ENCODE peak calls at places on chromosomes 11 and 22, in eight cellular contexts. One of them, this sample, is unnamed.

GRCh38 chr11:32581556-32581955 is 2.1 kb upstream of the EIF3M start:
- DNase-seq in left colon: no peak
- DNase-seq in amniotic stem cell: no peak
- DNase-seq in activated CD8-positive, alpha-beta memory T cell treated with anti-CD3 and anti-CD28 coated beads for 1 hour: no peak
- DNase-seq in HS-5: no peak
- DNase-seq in activated effector memory CD4-positive, alpha-beta T cell treated with anti-CD3 and anti-CD28 coated beads, Interleukin-2, amount 50 U/mL, for 16 hours: no peak
- DNase-seq in CD8-positive, alpha-beta T cell: no peak
- DNase-seq in pancreas: no peak
- DNase-seq in this sample: no peak

GRCh38 chr11:92642146-92642919 is 327.1 kb upstream of the MTNR1B start:
- DNase-seq in left colon: no peak
- DNase-seq in amniotic stem cell: no peak
- DNase-seq in activated CD8-positive, alpha-beta memory T cell treated with anti-CD3 and anti-CD28 coated beads for 1 hour: no peak
- DNase-seq in HS-5: no peak
- DNase-seq in activated effector memory CD4-positive, alpha-beta T cell treated with anti-CD3 and anti-CD28 coated beads, Interleukin-2, amount 50 U/mL, for 16 hours: no peak
- DNase-seq in CD8-positive, alpha-beta T cell: no peak
- DNase-seq in pancreas: no peak
- DNase-seq in this sample: no peak

GRCh38 chr11:77309401-77310085 is 8.1 kb upstream of the GDPD4 start:
- DNase-seq in left colon: no peak
- DNase-seq in amniotic stem cell: no peak
- DNase-seq in activated CD8-positive, alpha-beta memory T cell treated with anti-CD3 and anti-CD28 coated beads for 1 hour: no peak
- DNase-seq in HS-5: no peak
- DNase-seq in activated effector memory CD4-positive, alpha-beta T cell treated with anti-CD3 and anti-CD28 coated beads, Interleukin-2, amount 50 U/mL, for 16 hours: no peak
- DNase-seq in CD8-positive, alpha-beta T cell: no peak
- DNase-seq in pancreas: no peak
- DNase-seq in this sample: no peak

GRCh38 chr22:21570398-21570797 is 2.9 kb downstream of the UBE2L3 start:
- DNase-seq in left colon: no peak
- DNase-seq in amniotic stem cell: no peak
- DNase-seq in activated CD8-positive, alpha-beta memory T cell treated with anti-CD3 and anti-CD28 coated beads for 1 hour: no peak
- DNase-seq in HS-5: no peak
- DNase-seq in activated effector memory CD4-positive, alpha-beta T cell treated with anti-CD3 and anti-CD28 coated beads, Interleukin-2, amount 50 U/mL, for 16 hours: no peak
- DNase-seq in CD8-positive, alpha-beta T cell: no peak
- DNase-seq in pancreas: no peak
- DNase-seq in this sample: no peak

GRCh38 chr11:10693509-10694071 is at the start of gene IRAG1:
- DNase-seq in left colon: peak; percentile 39
- DNase-seq in amniotic stem cell: no peak
- DNase-seq in activated CD8-positive, alpha-beta memory T cell treated with anti-CD3 and anti-CD28 coated beads for 1 hour: no peak
- DNase-seq in HS-5: no peak
- DNase-seq in activated effector memory CD4-positive, alpha-beta T cell treated with anti-CD3 and anti-CD28 coated beads, Interleukin-2, amount 50 U/mL, for 16 hours: no peak
- DNase-seq in CD8-positive, alpha-beta T cell: no peak
- DNase-seq in pancreas: peak; percentile 47
- DNase-seq in this sample: no peak

GRCh38 chr11:44963948-44964347 is 13.3 kb upstream of the TP53I11 start:
- DNase-seq in left colon: no peak
- DNase-seq in amniotic stem cell: no peak
- DNase-seq in activated CD8-positive, alpha-beta memory T cell treated with anti-CD3 and anti-CD28 coated beads for 1 hour: no peak
- DNase-seq in HS-5: no peak
- DNase-seq in activated effector memory CD4-positive, alpha-beta T cell treated with anti-CD3 and anti-CD28 coated beads, Interleukin-2, amount 50 U/mL, for 16 hours: no peak
- DNase-seq in CD8-positive, alpha-beta T cell: no peak
- DNase-seq in pancreas: no peak
- DNase-seq in this sample: no peak

GRCh38 chr22:50737728-50738648 is at the start of gene ACR:
- DNase-seq in left colon: no peak
- DNase-seq in amniotic stem cell: no peak
- DNase-seq in activated CD8-positive, alpha-beta memory T cell treated with anti-CD3 and anti-CD28 coated beads for 1 hour: no peak
- DNase-seq in HS-5: no peak
- DNase-seq in activated effector memory CD4-positive, alpha-beta T cell treated with anti-CD3 and anti-CD28 coated beads, Interleukin-2, amount 50 U/mL, for 16 hours: peak; percentile 52
- DNase-seq in CD8-positive, alpha-beta T cell: no peak
- DNase-seq in pancreas: no peak
- DNase-seq in this sample: no peak

GRCh38 chr11:14642873-14643696 is 519 bp upstream of the PDE3B start:
- DNase-seq in left colon: peak; percentile 28
- DNase-seq in amniotic stem cell: no peak
- DNase-seq in activated CD8-positive, alpha-beta memory T cell treated with anti-CD3 and anti-CD28 coated beads for 1 hour: no peak
- DNase-seq in HS-5: no peak
- DNase-seq in activated effector memory CD4-positive, alpha-beta T cell treated with anti-CD3 and anti-CD28 coated beads, Interleukin-2, amount 50 U/mL, for 16 hours: no peak
- DNase-seq in CD8-positive, alpha-beta T cell: no peak
- DNase-seq in pancreas: no peak
- DNase-seq in this sample: no peak

GRCh38 chr11:2215561-2216399 is 44.2 kb upstream of the TH start:
- DNase-seq in left colon: no peak
- DNase-seq in amniotic stem cell: no peak
- DNase-seq in activated CD8-positive, alpha-beta memory T cell treated with anti-CD3 and anti-CD28 coated beads for 1 hour: no peak
- DNase-seq in HS-5: no peak
- DNase-seq in activated effector memory CD4-positive, alpha-beta T cell treated with anti-CD3 and anti-CD28 coated beads, Interleukin-2, amount 50 U/mL, for 16 hours: peak; percentile 57
- DNase-seq in CD8-positive, alpha-beta T cell: peak; percentile 4
- DNase-seq in pancreas: peak; percentile 77
- DNase-seq in this sample: no peak

GRCh38 chr11:14907411-14908213 is 15.6 kb upstream of the CYP2R1 start:
- DNase-seq in left colon: peak; percentile 93
- DNase-seq in amniotic stem cell: no peak
- DNase-seq in activated CD8-positive, alpha-beta memory T cell treated with anti-CD3 and anti-CD28 coated beads for 1 hour: peak; percentile 62
- DNase-seq in HS-5: no peak
- DNase-seq in activated effector memory CD4-positive, alpha-beta T cell treated with anti-CD3 and anti-CD28 coated beads, Interleukin-2, amount 50 U/mL, for 16 hours: peak; percentile 95
- DNase-seq in CD8-positive, alpha-beta T cell: peak; percentile 90
- DNase-seq in pancreas: peak; percentile 91
- DNase-seq in this sample: no peak

GRCh38 chr11:134731562-134731961 is 319.5 kb upstream of the B3GAT1 start:
- DNase-seq in left colon: no peak
- DNase-seq in amniotic stem cell: no peak
- DNase-seq in activated CD8-positive, alpha-beta memory T cell treated with anti-CD3 and anti-CD28 coated beads for 1 hour: no peak
- DNase-seq in HS-5: no peak
- DNase-seq in activated effector memory CD4-positive, alpha-beta T cell treated with anti-CD3 and anti-CD28 coated beads, Interleukin-2, amount 50 U/mL, for 16 hours: no peak
- DNase-seq in CD8-positive, alpha-beta T cell: no peak
- DNase-seq in pancreas: no peak
- DNase-seq in this sample: no peak

GRCh38 chr22:41799486-41800347 is 762 bp upstream of the CCDC134 start:
- DNase-seq in left colon: peak; percentile 40
- DNase-seq in amniotic stem cell: no peak
- DNase-seq in activated CD8-positive, alpha-beta memory T cell treated with anti-CD3 and anti-CD28 coated beads for 1 hour: no peak
- DNase-seq in HS-5: no peak
- DNase-seq in activated effector memory CD4-positive, alpha-beta T cell treated with anti-CD3 and anti-CD28 coated beads, Interleukin-2, amount 50 U/mL, for 16 hours: no peak
- DNase-seq in CD8-positive, alpha-beta T cell: peak; percentile 15
- DNase-seq in pancreas: peak; percentile 70
- DNase-seq in this sample: no peak

GRCh38 chr11:3171931-3172560 is 6.9 kb upstream of the OSBPL5 start:
- DNase-seq in left colon: no peak
- DNase-seq in amniotic stem cell: no peak
- DNase-seq in activated CD8-positive, alpha-beta memory T cell treated with anti-CD3 and anti-CD28 coated beads for 1 hour: no peak
- DNase-seq in HS-5: no peak
- DNase-seq in activated effector memory CD4-positive, alpha-beta T cell treated with anti-CD3 and anti-CD28 coated beads, Interleukin-2, amount 50 U/mL, for 16 hours: no peak
- DNase-seq in CD8-positive, alpha-beta T cell: no peak
- DNase-seq in pancreas: no peak
- DNase-seq in this sample: no peak

GRCh38 chr11:121426476-121427454 is 25.3 kb upstream of the SORL1 start:
- DNase-seq in left colon: peak; percentile 72
- DNase-seq in amniotic stem cell: no peak
- DNase-seq in activated CD8-positive, alpha-beta memory T cell treated with anti-CD3 and anti-CD28 coated beads for 1 hour: no peak
- DNase-seq in HS-5: no peak
- DNase-seq in activated effector memory CD4-positive, alpha-beta T cell treated with anti-CD3 and anti-CD28 coated beads, Interleukin-2, amount 50 U/mL, for 16 hours: peak; percentile 84
- DNase-seq in CD8-positive, alpha-beta T cell: peak; percentile 58
- DNase-seq in pancreas: no peak
- DNase-seq in this sample: no peak

GRCh38 chr11:112216591-112217105 is 9.6 kb upstream of the PTS start:
- DNase-seq in left colon: no peak
- DNase-seq in amniotic stem cell: no peak
- DNase-seq in activated CD8-positive, alpha-beta memory T cell treated with anti-CD3 and anti-CD28 coated beads for 1 hour: no peak
- DNase-seq in HS-5: no peak
- DNase-seq in activated effector memory CD4-positive, alpha-beta T cell treated with anti-CD3 and anti-CD28 coated beads, Interleukin-2, amount 50 U/mL, for 16 hours: no peak
- DNase-seq in CD8-positive, alpha-beta T cell: no peak
- DNase-seq in pancreas: no peak
- DNase-seq in this sample: peak; percentile 27

GRCh38 chr11:111344032-111344431 is 35.0 kb downstream of the POU2AF1 start:
- DNase-seq in left colon: no peak
- DNase-seq in amniotic stem cell: no peak
- DNase-seq in activated CD8-positive, alpha-beta memory T cell treated with anti-CD3 and anti-CD28 coated beads for 1 hour: no peak
- DNase-seq in HS-5: no peak
- DNase-seq in activated effector memory CD4-positive, alpha-beta T cell treated with anti-CD3 and anti-CD28 coated beads, Interleukin-2, amount 50 U/mL, for 16 hours: no peak
- DNase-seq in CD8-positive, alpha-beta T cell: no peak
- DNase-seq in pancreas: no peak
- DNase-seq in this sample: peak; percentile 31

GRCh38 chr11:86644291-86644690 is 28.1 kb downstream of the ME3 start:
- DNase-seq in left colon: no peak
- DNase-seq in amniotic stem cell: no peak
- DNase-seq in activated CD8-positive, alpha-beta memory T cell treated with anti-CD3 and anti-CD28 coated beads for 1 hour: no peak
- DNase-seq in HS-5: peak; percentile 69
- DNase-seq in activated effector memory CD4-positive, alpha-beta T cell treated with anti-CD3 and anti-CD28 coated beads, Interleukin-2, amount 50 U/mL, for 16 hours: no peak
- DNase-seq in CD8-positive, alpha-beta T cell: no peak
- DNase-seq in pancreas: no peak
- DNase-seq in this sample: peak; percentile 33

GRCh38 chr22:50310209-50310722 is 2.8 kb upstream of the PLXNB2 start:
- DNase-seq in left colon: no peak
- DNase-seq in amniotic stem cell: no peak
- DNase-seq in activated CD8-positive, alpha-beta memory T cell treated with anti-CD3 and anti-CD28 coated beads for 1 hour: no peak
- DNase-seq in HS-5: no peak
- DNase-seq in activated effector memory CD4-positive, alpha-beta T cell treated with anti-CD3 and anti-CD28 coated beads, Interleukin-2, amount 50 U/mL, for 16 hours: no peak
- DNase-seq in CD8-positive, alpha-beta T cell: no peak
- DNase-seq in pancreas: no peak
- DNase-seq in this sample: no peak

GRCh38 chr11:92670293-92670890 is 299.1 kb upstream of the MTNR1B start:
- DNase-seq in left colon: no peak
- DNase-seq in amniotic stem cell: no peak
- DNase-seq in activated CD8-positive, alpha-beta memory T cell treated with anti-CD3 and anti-CD28 coated beads for 1 hour: no peak
- DNase-seq in HS-5: no peak
- DNase-seq in activated effector memory CD4-positive, alpha-beta T cell treated with anti-CD3 and anti-CD28 coated beads, Interleukin-2, amount 50 U/mL, for 16 hours: no peak
- DNase-seq in CD8-positive, alpha-beta T cell: no peak
- DNase-seq in pancreas: no peak
- DNase-seq in this sample: no peak

GRCh38 chr11:78914503-78914902 is 339.8 kb upstream of the NARS2 start:
- DNase-seq in left colon: no peak
- DNase-seq in amniotic stem cell: no peak
- DNase-seq in activated CD8-positive, alpha-beta memory T cell treated with anti-CD3 and anti-CD28 coated beads for 1 hour: no peak
- DNase-seq in HS-5: no peak
- DNase-seq in activated effector memory CD4-positive, alpha-beta T cell treated with anti-CD3 and anti-CD28 coated beads, Interleukin-2, amount 50 U/mL, for 16 hours: no peak
- DNase-seq in CD8-positive, alpha-beta T cell: no peak
- DNase-seq in pancreas: no peak
- DNase-seq in this sample: no peak

GRCh38 chr22:23500508-23501208 is 79.4 kb downstream of the IGLL1 start:
- DNase-seq in left colon: no peak
- DNase-seq in amniotic stem cell: no peak
- DNase-seq in activated CD8-positive, alpha-beta memory T cell treated with anti-CD3 and anti-CD28 coated beads for 1 hour: no peak
- DNase-seq in HS-5: no peak
- DNase-seq in activated effector memory CD4-positive, alpha-beta T cell treated with anti-CD3 and anti-CD28 coated beads, Interleukin-2, amount 50 U/mL, for 16 hours: no peak
- DNase-seq in CD8-positive, alpha-beta T cell: no peak
- DNase-seq in pancreas: no peak
- DNase-seq in this sample: no peak

GRCh38 chr11:37504066-37504611 is 906.1 kb upstream of the RAG2 start:
- DNase-seq in left colon: no peak
- DNase-seq in amniotic stem cell: peak; percentile 39
- DNase-seq in activated CD8-positive, alpha-beta memory T cell treated with anti-CD3 and anti-CD28 coated beads for 1 hour: no peak
- DNase-seq in HS-5: peak; percentile 90
- DNase-seq in activated effector memory CD4-positive, alpha-beta T cell treated with anti-CD3 and anti-CD28 coated beads, Interleukin-2, amount 50 U/mL, for 16 hours: no peak
- DNase-seq in CD8-positive, alpha-beta T cell: no peak
- DNase-seq in pancreas: no peak
- DNase-seq in this sample: peak; percentile 92

GRCh38 chr22:40889116-40889515 is 27.2 kb upstream of the DNAJB7 start:
- DNase-seq in left colon: no peak
- DNase-seq in amniotic stem cell: no peak
- DNase-seq in activated CD8-positive, alpha-beta memory T cell treated with anti-CD3 and anti-CD28 coated beads for 1 hour: no peak
- DNase-seq in HS-5: no peak
- DNase-seq in activated effector memory CD4-positive, alpha-beta T cell treated with anti-CD3 and anti-CD28 coated beads, Interleukin-2, amount 50 U/mL, for 16 hours: no peak
- DNase-seq in CD8-positive, alpha-beta T cell: no peak
- DNase-seq in pancreas: no peak
- DNase-seq in this sample: no peak

GRCh38 chr11:81990659-81991443 is 742.8 kb downstream of the FAM181B start:
- DNase-seq in left colon: no peak
- DNase-seq in amniotic stem cell: no peak
- DNase-seq in activated CD8-positive, alpha-beta memory T cell treated with anti-CD3 and anti-CD28 coated beads for 1 hour: no peak
- DNase-seq in HS-5: no peak
- DNase-seq in activated effector memory CD4-positive, alpha-beta T cell treated with anti-CD3 and anti-CD28 coated beads, Interleukin-2, amount 50 U/mL, for 16 hours: no peak
- DNase-seq in CD8-positive, alpha-beta T cell: no peak
- DNase-seq in pancreas: peak; percentile 52
- DNase-seq in this sample: no peak